ENCODE peak calls at places on chromosomes 6 and 20, in eight cellular contexts. N is pancreas, H is fibroblast of pulmonary artery, T is fibroblast of lung, C is left lung, Y is AG10803, M is HFFc6, L is B cell. Q is an unnamed sample.

GRCh38 chr6:37123957-37124729 is 45.8 kb upstream of the PIM1 start:
- DNase-seq in N (no peak), H (no peak), T (no peak), C (no peak), Y (no peak), M (no peak), L (no peak), Q (no peak)

GRCh38 chr6:125957845-125958244 is 1.3 kb downstream of the HINT3 start:
- DNase-seq in N (peak), H (peak), T (peak), C (no peak), Y (peak), M (peak), L (no peak), Q (peak)

GRCh38 chr20:49727894-49728885 is 14.5 kb upstream of the B4GALT5 start:
- DNase-seq in N (no peak), H (no peak), T (no peak), C (no peak), Y (no peak), M (no peak), L (no peak), Q (no peak)

GRCh38 chr6:40778186-40778585 is 191.0 kb upstream of the LRFN2 start:
- DNase-seq in N (no peak), H (peak), T (peak), C (no peak), Y (no peak), M (peak), L (no peak), Q (no peak)

GRCh38 chr20:25273046-25273445 is 25.2 kb downstream of the PYGB start:
- DNase-seq in N (peak), H (no peak), T (no peak), C (no peak), Y (no peak), M (no peak), L (no peak), Q (no peak)

GRCh38 chr6:45075246-45075645 is 252.9 kb upstream of the RUNX2 start:
- DNase-seq in N (no peak), H (peak), T (peak), C (no peak), Y (peak), M (peak), L (no peak), Q (no peak)

GRCh38 chr6:165404703-165405102 is 95.3 kb upstream of the C6orf118 start:
- DNase-seq in N (no peak), H (peak), T (no peak), C (no peak), Y (peak), M (no peak), L (no peak), Q (no peak)

GRCh38 chr20:40502431-40502992 is 186.5 kb downstream of the MAFB start:
- DNase-seq in N (no peak), H (no peak), T (no peak), C (no peak), Y (no peak), M (no peak), L (no peak), Q (no peak)

GRCh38 chr6:90296346-90297123 is at the start of gene BACH2:
- DNase-seq in N (peak), H (peak), T (peak), C (peak), Y (peak), M (peak), L (peak), Q (peak)

GRCh38 chr6:82227770-82228169 is 19.8 kb downstream of the IBTK start:
- DNase-seq in N (no peak), H (peak), T (no peak), C (no peak), Y (no peak), M (no peak), L (no peak), Q (no peak)

GRCh38 chr6:159973951-159974350 is 5.1 kb downstream of the IGF2R start:
- DNase-seq in N (no peak), H (peak), T (peak), C (no peak), Y (peak), M (peak), L (no peak), Q (no peak)

GRCh38 chr6:158080849-158081656 is 87.0 kb downstream of the SERAC1 start:
- DNase-seq in N (no peak), H (no peak), T (no peak), C (no peak), Y (no peak), M (no peak), L (no peak), Q (no peak)

GRCh38 chr6:129200151-129200550 is 317.2 kb downstream of the LAMA2 start:
- DNase-seq in N (no peak), H (no peak), T (no peak), C (no peak), Y (no peak), M (no peak), L (no peak), Q (no peak)

GRCh38 chr6:29720863-29721262 is 2.4 kb upstream of the HLA-F start:
- DNase-seq in N (no peak), H (no peak), T (no peak), C (no peak), Y (no peak), M (no peak), L (no peak), Q (peak)
- TF ChIP-seq CTCF in N (no peak), H (no peak), T (no peak), C (no peak), Y (no peak), M (no peak), L (no peak), Q (no peak)

DNA sequence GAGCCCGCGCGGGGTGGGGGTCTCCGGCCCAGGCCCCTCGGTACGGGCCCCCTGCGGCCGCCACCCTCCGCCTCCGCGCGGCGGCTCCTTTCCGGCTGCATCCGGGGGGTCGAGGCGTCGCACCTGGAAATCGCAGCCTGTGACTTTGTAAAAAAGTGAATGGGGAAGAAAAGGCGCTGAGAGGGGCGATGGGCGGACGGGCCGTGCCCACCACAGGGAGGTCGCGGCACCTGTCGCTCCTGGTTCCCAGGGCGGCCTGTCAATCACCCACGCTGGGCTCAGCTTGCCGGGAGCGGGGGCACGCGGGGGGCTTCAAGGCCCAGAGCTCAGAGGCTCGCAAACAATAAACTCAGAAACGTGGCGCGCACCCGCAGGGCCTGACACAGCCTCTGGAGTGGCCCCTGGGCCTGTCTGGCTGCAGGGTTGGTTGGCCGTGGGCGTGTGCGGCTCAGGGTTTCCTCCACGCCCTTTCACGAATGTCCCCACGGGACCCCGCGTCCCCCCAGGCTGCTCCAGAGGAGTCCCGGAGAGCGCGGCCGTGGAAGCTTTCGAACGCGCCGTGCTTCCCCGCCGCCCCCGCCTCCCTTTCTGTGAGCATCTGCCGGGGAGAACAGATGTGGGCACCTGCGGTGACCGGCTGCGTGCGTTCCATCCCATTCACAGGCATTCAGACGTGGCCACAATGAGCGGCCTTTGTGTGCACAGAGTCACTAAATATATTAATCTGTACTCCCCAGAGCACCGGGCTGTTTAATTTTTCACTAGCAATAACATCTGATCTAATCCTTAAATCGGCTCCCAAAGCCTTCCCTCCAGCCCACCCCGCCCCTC is 6.1 kb upstream of the DLL1 start:
- DNase-seq in N (no peak), H (no peak), T (no peak), C (no peak), Y (no peak), M (no peak), L (no peak), Q (no peak)
- TF ChIP-seq CTCF in N (no peak), H (no peak), T (no peak), C (no peak), Y (no peak), M (no peak), L (no peak), Q (no peak)

GRCh38 chr6:29005183-29005885 is at the start of gene ZNF311:
- DNase-seq in N (peak), H (peak), T (peak), C (no peak), Y (peak), M (no peak), L (no peak), Q (peak)
- TF ChIP-seq CTCF in N (no peak), H (no peak), T (no peak), C (no peak), Y (no peak), M (no peak), L (no peak), Q (no peak)

GRCh38 chr6:167115054-167115453 is 7.8 kb upstream of the CCR6 start:
- DNase-seq in N (no peak), H (no peak), T (no peak), C (no peak), Y (no peak), M (no peak), L (no peak), Q (no peak)
- TF ChIP-seq CTCF in N (no peak), H (no peak), T (no peak), C (no peak), Y (no peak), M (no peak), L (no peak), Q (no peak)

DNA sequence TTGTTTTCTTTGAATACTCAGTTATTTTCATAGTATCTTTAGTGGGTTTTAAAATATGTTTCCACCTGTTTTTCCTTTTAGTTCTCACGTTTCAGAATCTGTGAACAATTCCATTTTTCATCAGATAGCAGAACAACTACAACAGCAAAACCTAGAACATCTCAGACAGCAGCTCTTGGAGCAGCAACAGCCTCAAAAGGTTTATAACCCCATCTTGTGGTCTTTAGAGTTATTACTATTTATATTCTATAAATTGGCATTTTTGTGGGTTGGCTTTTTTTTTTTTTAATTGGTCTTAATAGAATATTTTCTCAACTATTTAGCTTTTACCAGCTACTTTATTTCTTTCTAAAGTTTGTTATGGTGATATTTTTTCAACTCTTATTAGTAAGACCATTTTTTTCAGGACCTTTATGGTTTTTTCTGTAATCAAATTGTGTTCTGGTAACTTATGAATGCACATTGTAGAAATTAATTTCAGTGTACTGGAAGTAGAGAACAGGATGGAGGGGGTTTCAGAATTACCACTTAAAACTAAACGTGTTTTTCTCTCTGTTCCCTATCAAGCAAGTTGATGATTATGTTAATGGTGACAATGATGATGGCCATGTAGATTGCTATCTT is 72.2 kb downstream of the SCAF8 start:
- DNase-seq in N (no peak), H (peak), T (peak), C (no peak), Y (peak), M (peak), L (peak), Q (no peak)
- TF ChIP-seq CTCF in N (peak), H (peak), T (peak), C (no peak), Y (peak), M (peak), L (peak), Q (no peak)

GRCh38 chr20:53751394-53752368 is 158.0 kb upstream of the ZNF217 start:
- DNase-seq in N (no peak), H (no peak), T (peak), C (no peak), Y (peak), M (no peak), L (no peak), Q (peak)
- TF ChIP-seq CTCF in N (no peak), H (no peak), T (no peak), C (no peak), Y (no peak), M (no peak), L (no peak), Q (no peak)